ENCODE peak calls at places on chromosomes 3 and 15, in nine cellular contexts. R is bronchial epithelial cell, O is cardiac fibroblast, P is WERI-Rb-1, Q is GM12865, T is neural progenitor cell, N is tibial nerve, E is upper lobe of right lung, U is choroid plexus epithelial cell. F is an unnamed sample.
A peak's percentile ranks its signal among the peaks of the same experiment; 100 is the strongest.

GRCh38 chr3:64625381-64625780 is 62.4 kb downstream of the ADAMTS9 start:
- DNase-seq in N (no peak), O (no peak), E (no peak), R (no peak), P (no peak), T (no peak), Q (no peak), U (peak; percentile 35), F (no peak)

GRCh38 chr3:45890405-45890804 is 4.1 kb downstream of the CCR9 start:
- DNase-seq in Q (no peak), N (peak; percentile 8), O (no peak), T (no peak), R (peak; percentile 32), E (no peak), P (no peak), U (no peak), F (no peak)

GRCh38 chr15:38454687-38455071 is 752 bp downstream of the FAM98B start:
- DNase-seq in Q (no peak), O (no peak), N (no peak), E (no peak), P (no peak), U (peak; percentile 41), R (no peak), T (peak; percentile 32), F (no peak)

GRCh38 chr3:184608209-184608608 is 46.6 kb downstream of the EPHB3 start:
- DNase-seq in T (no peak), O (no peak), P (no peak), E (no peak), U (no peak), R (no peak), N (no peak), Q (no peak), F (no peak)

GRCh38 chr15:48566669-48567068 is 78.8 kb downstream of the FBN1 start:
- DNase-seq in Q (no peak), P (no peak), U (peak; percentile 87), N (no peak), R (no peak), E (no peak), O (peak; percentile 83), T (no peak), F (peak; percentile 46)

GRCh38 chr3:157447026-157447694 is 10.5 kb downstream of the PTX3 start:
- DNase-seq in O (peak; percentile 75), E (no peak), U (peak; percentile 86), N (no peak), P (no peak), Q (no peak), T (peak; percentile 17), R (peak; percentile 32), F (peak; percentile 80)

GRCh38 chr3:53255360-53255774 is 455 bp downstream of the TKT start:
- DNase-seq in Q (peak; percentile 62), R (no peak), O (peak; percentile 21), T (no peak), P (peak; percentile 45), E (peak; percentile 79), N (no peak), U (peak; percentile 40), F (peak; percentile 51)

GRCh38 chr3:101940521-101940992 is 91.2 kb downstream of the NFKBIZ start:
- DNase-seq in P (no peak), R (peak; percentile 97), E (peak; percentile 71), T (peak; percentile 57), Q (no peak), O (peak; percentile 99), U (peak; percentile 98), N (no peak), F (peak; percentile 95)

GRCh38 chr15:66946578-66947164 is 118.7 kb upstream of the SMAD3 start:
- DNase-seq in N (peak; percentile 79), E (peak; percentile 77), O (peak; percentile 79), U (peak; percentile 81), Q (peak; percentile 85), T (peak; percentile 73), P (peak; percentile 60), R (peak; percentile 48), F (no peak)

GRCh38 chr15:78317145-78317836 is 17.9 kb upstream of the SKIC8 start:
- DNase-seq in N (no peak), O (peak; percentile 29), E (no peak), U (no peak), P (peak; percentile 51), Q (no peak), T (no peak), R (peak; percentile 29), F (no peak)

GRCh38 chr15:31459011-31459748 is 132.5 kb downstream of the KLF13 start:
- DNase-seq in P (no peak), E (peak; percentile 19), U (peak; percentile 69), R (peak; percentile 96), O (peak; percentile 51), T (no peak), N (no peak), Q (peak; percentile 89), F (no peak)

DNA sequence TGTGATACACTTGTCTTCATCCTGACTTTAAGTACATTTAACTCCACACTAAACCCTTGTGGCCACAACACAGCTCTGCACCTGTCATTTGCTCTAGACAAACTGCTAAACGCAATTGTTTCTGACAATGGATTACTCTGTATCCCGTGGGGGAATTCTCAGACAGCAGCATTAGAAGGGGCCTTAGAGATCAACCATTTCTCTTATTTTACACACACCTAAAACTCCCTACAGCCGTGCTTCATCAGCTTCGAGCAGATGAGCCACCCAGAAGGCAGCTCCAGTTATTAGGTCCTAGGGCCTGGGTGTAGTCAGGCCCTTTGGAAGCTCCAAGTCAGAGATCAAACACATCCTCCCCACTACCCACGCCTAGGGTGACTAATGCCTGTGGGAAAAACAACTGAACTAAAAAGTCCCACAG is 1.3 kb upstream of the IL12A start:
- DNase-seq in R (peak; percentile 46), U (peak; percentile 41), N (no peak), E (no peak), O (peak; percentile 76), T (peak; percentile 48), P (peak; percentile 41), Q (peak; percentile 47), F (peak; percentile 70)
- TF ChIP-seq CTCF in R (peak; percentile 24), U (peak; percentile 47), N (no peak), E (no peak), O (peak; percentile 38), T (peak; percentile 33), P (peak; percentile 50), Q (peak; percentile 26), F (no peak)

GRCh38 chr3:188690932-188691331 is 480.8 kb upstream of the TPRG1 start:
- DNase-seq in R (no peak), U (no peak), T (no peak), N (no peak), Q (no peak), E (no peak), P (no peak), O (no peak), F (no peak)

GRCh38 chr3:188695251-188695650 is 476.5 kb upstream of the TPRG1 start:
- DNase-seq in R (peak; percentile 70), T (no peak), E (no peak), P (no peak), O (no peak), Q (no peak), N (no peak), U (no peak), F (no peak)

GRCh38 chr3:188690076-188690475 is 481.7 kb upstream of the TPRG1 start:
- DNase-seq in P (no peak), O (no peak), T (no peak), R (no peak), Q (no peak), N (no peak), E (no peak), U (no peak), F (no peak)

GRCh38 chr3:188693435-188693834 is 478.3 kb upstream of the TPRG1 start:
- DNase-seq in P (no peak), O (no peak), T (no peak), Q (no peak), R (no peak), U (no peak), N (no peak), E (no peak), F (no peak)

GRCh38 chr3:188692700-188693099 is 479.1 kb upstream of the TPRG1 start:
- DNase-seq in N (no peak), Q (no peak), R (no peak), O (no peak), E (no peak), T (no peak), U (no peak), P (no peak), F (no peak)
- H3K4me3 ChIP-seq in N (no peak overlapping the region), Q (no peak overlapping the region), R (no peak overlapping the region), O (no peak overlapping the region), E (no peak overlapping the region), T (no peak overlapping the region), U (no peak overlapping the region), P (no peak overlapping the region), F (no peak overlapping the region)

GRCh38 chr3:147359177-147360062 is 46.9 kb downstream of the ZIC4 start:
- DNase-seq in O (no peak), Q (no peak), R (no peak), E (no peak), T (peak; percentile 79), P (no peak), N (no peak), U (no peak), F (no peak)

GRCh38 chr3:147364771-147365170 is 41.6 kb downstream of the ZIC4 start:
- DNase-seq in U (no peak), E (no peak), R (no peak), N (no peak), P (no peak), O (no peak), T (no peak), Q (no peak), F (no peak)

GRCh38 chr3:147360936-147361670 is 45.2 kb downstream of the ZIC4 start:
- DNase-seq in P (no peak), Q (peak; percentile 53), R (no peak), T (peak; percentile 89), N (no peak), O (no peak), U (peak; percentile 42), E (no peak), F (peak; percentile 31)

GRCh38 chr3:147358144-147358992 is 48.0 kb downstream of the ZIC4 start:
- DNase-seq in P (no peak), T (no peak), Q (no peak), O (no peak), E (no peak), N (no peak), R (no peak), U (no peak), F (no peak)

GRCh38 chr3:147361671-147362420 is 44.5 kb downstream of the ZIC4 start:
- DNase-seq in E (peak; percentile 72), N (peak; percentile 25), R (peak; percentile 1), T (peak; percentile 81), U (peak; percentile 49), O (peak; percentile 10), P (peak; percentile 66), Q (peak; percentile 66), F (peak; percentile 32)
- TF ChIP-seq CTCF in E (peak; percentile 45), N (peak; percentile 14), R (peak; percentile 40), T (peak; percentile 95), U (peak; percentile 79), O (peak; percentile 42), P (peak; percentile 58), Q (peak; percentile 71), F (peak; percentile 57)

GRCh38 chr3:2839886-2840285 is 270.3 kb downstream of the IL5RA start:
- DNase-seq in O (no peak), R (no peak), P (no peak), T (no peak), Q (no peak), U (no peak), E (no peak), N (no peak), F (peak; percentile 14)

GRCh38 chr3:2837893-2838292 is 272.3 kb downstream of the IL5RA start:
- DNase-seq in U (no peak), N (no peak), R (no peak), T (no peak), P (no peak), O (no peak), Q (no peak), E (no peak), F (no peak)

GRCh38 chr3:2838533-2839157 is 271.5 kb downstream of the IL5RA start:
- DNase-seq in Q (no peak), E (no peak), R (no peak), P (no peak), U (no peak), T (peak; percentile 28), N (no peak), O (no peak), F (no peak)

GRCh38 chr3:2837233-2837632 is 272.9 kb downstream of the IL5RA start:
- DNase-seq in N (no peak), P (peak; percentile 24), O (no peak), T (no peak), R (no peak), Q (no peak), U (no peak), E (no peak), F (no peak)
- H3K4me3 ChIP-seq in N (no peak overlapping the region), P (no peak overlapping the region), O (no peak overlapping the region), T (no peak overlapping the region), R (no peak overlapping the region), Q (no peak overlapping the region), U (no peak overlapping the region), E (no peak overlapping the region), F (no peak overlapping the region)